ENCODE peak calls at places on chromosomes 4 and X, in four cellular contexts. X is K562, M is GM12878, I is HepG2. B is an unnamed sample.

GRCh38 chrX:124373348-124373747 is 27.0 kb downstream of the SH2D1A start:
- DNase-seq in X (peak), M (no peak), I (no peak), B (no peak)

GRCh38 chrX:153731117-153731844 is 6.6 kb downstream of the ABCD1 start:
- DNase-seq in X (no peak), M (no peak), I (peak), B (no peak)

GRCh38 chrX:65586491-65586890 is 51.9 kb upstream of the LAS1L start:
- DNase-seq in X (no peak), M (no peak), I (no peak), B (no peak)

GRCh38 chrX:8138252-8138651 is 32.8 kb downstream of the VCX2 start:
- DNase-seq in X (no peak), M (no peak), I (no peak), B (no peak)

GRCh38 chr4:73067971-73068394 is 1.5 kb downstream of the COX18 start:
- DNase-seq in X (no peak), M (no peak), I (no peak), B (no peak)

GRCh38 chr4:145734576-145735329 is 54.8 kb downstream of the C4orf51 start:
- DNase-seq in X (no peak), M (peak), I (peak), B (no peak)

GRCh38 chrX:49165901-49166881 is 3.6 kb downstream of the MAGIX start:
- DNase-seq in X (peak), M (peak), I (no peak), B (peak)

GRCh38 chrX:55488559-55489314 is 911 bp downstream of the USP51 start:
- DNase-seq in X (peak), M (peak), I (no peak), B (no peak)

GRCh38 chr4:124206779-124207605 is 505.5 kb downstream of the ANKRD50 start:
- DNase-seq in X (no peak), M (no peak), I (no peak), B (no peak)

GRCh38 chr4:28093071-28093470 is 1232.4 kb downstream of the STIM2 start:
- DNase-seq in X (no peak), M (no peak), I (no peak), B (no peak)

GRCh38 chr4:24181005-24181404 is 291.2 kb upstream of the PPARGC1A start:
- DNase-seq in X (no peak), M (no peak), I (no peak), B (no peak)

GRCh38 chr4:94488667-94489066 is 36.9 kb downstream of the PDLIM5 start:
- DNase-seq in X (no peak), M (no peak), I (no peak), B (no peak)

GRCh38 chr4:3802571-3803474 is 36.6 kb downstream of the ADRA2C start:
- DNase-seq in X (no peak), M (no peak), I (peak), B (no peak)

GRCh38 chrX:10134921-10135320 is 21.9 kb upstream of the CLCN4 start:
- DNase-seq in X (no peak), M (no peak), I (no peak), B (no peak)

GRCh38 chr4:39750216-39750615 is 52.3 kb downstream of the UBE2K start:
- DNase-seq in X (no peak), M (no peak), I (no peak), B (no peak)

GRCh38 chrX:150207733-150208132 is 155.4 kb upstream of the MAMLD1 start:
- DNase-seq in X (no peak), M (no peak), I (no peak), B (no peak)

GRCh38 chr4:108397850-108398249 is 222.5 kb upstream of the RPL34 start:
- DNase-seq in X (no peak), M (no peak), I (no peak), B (no peak)

GRCh38 chr4:113834302-113834701 is 72.8 kb upstream of the CAMK2D start:
- DNase-seq in X (no peak), M (no peak), I (no peak), B (no peak)

GRCh38 chr4:8097721-8098345 is 60.8 kb downstream of the ABLIM2 start:
- DNase-seq in X (no peak), M (no peak), I (no peak), B (no peak)

GRCh38 chrX:17860179-17860780 is 818 bp downstream of the RAI2 start:
- DNase-seq in X (no peak), M (no peak), I (no peak), B (peak)

GRCh38 chr4:74056114-74056857 is 17.8 kb upstream of the CXCL3 start:
- DNase-seq in X (peak), M (no peak), I (no peak), B (no peak)

GRCh38 chrX:154914052-154914451 is 27.9 kb downstream of the F8A1 start:
- DNase-seq in X (no peak), M (no peak), I (no peak), B (no peak)

DNA sequence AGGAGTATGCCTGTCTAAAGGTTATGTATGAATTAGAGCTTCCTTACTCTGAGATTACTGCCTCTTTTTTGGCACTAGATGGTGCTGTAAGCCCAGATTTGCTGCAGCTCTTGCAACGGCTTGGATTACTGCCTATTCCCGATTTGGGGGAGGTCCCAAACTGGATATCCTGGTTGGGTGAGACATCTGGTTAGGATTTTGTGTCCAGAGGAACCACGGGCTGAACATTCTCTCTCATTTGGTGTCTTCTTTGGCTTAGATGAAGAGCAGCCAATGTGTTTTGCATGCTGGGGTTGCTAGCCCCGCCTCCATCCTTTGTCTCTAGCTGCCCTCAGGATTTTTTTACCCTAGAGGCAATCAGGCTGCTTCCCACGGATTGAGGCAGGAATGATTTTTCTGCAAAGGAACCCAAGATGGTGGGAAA is 31.9 kb downstream of the F8A1 start:
- DNase-seq in X (peak), M (peak), I (peak), B (peak)
- TF ChIP-seq BRCA1 in X (no peak), M (no peak), I (no peak), B (no peak)

GRCh38 chr4:38470708-38471262 is 193.2 kb upstream of the KLF3 start:
- DNase-seq in X (no peak), M (no peak), I (no peak), B (no peak)

GRCh38 chr4:38467296-38467695 is 196.7 kb upstream of the KLF3 start:
- DNase-seq in X (no peak), M (no peak), I (no peak), B (no peak)

GRCh38 chr4:38469410-38469809 is 194.6 kb upstream of the KLF3 start:
- DNase-seq in X (no peak), M (no peak), I (no peak), B (no peak)

GRCh38 chr4:38466401-38466800 is 197.6 kb upstream of the KLF3 start:
- DNase-seq in X (peak), M (no peak), I (no peak), B (no peak)

DNA sequence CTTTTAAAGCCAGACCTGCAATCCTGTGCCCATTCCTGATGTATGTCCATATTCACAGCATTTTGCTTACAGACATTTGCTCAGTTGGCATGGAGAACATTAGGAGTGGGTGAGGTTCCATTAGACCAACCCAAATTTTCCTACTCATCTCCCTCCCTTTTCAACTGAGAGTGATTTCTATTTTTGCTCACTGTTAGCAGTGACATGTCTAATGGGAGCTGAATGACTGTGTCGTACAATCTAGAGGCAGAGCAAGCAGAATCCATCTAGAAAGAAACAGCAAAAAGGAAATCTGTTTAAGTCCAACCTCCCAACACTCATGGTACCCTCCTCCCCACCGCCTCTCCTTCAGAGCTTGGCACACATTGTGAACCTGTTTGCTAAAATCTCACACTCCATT is 195.5 kb upstream of the KLF3 start:
- DNase-seq in X (no peak), M (no peak), I (no peak), B (no peak)
- TF ChIP-seq BRCA1 in X (no peak), M (no peak), I (no peak), B (no peak)

GRCh38 chr4:6582889-6583504 is 8.0 kb downstream of the MAN2B2 start:
- DNase-seq in X (peak), M (peak), I (peak), B (no peak)
- TF ChIP-seq BRCA1 in X (no peak), M (no peak), I (no peak), B (no peak)

DNA sequence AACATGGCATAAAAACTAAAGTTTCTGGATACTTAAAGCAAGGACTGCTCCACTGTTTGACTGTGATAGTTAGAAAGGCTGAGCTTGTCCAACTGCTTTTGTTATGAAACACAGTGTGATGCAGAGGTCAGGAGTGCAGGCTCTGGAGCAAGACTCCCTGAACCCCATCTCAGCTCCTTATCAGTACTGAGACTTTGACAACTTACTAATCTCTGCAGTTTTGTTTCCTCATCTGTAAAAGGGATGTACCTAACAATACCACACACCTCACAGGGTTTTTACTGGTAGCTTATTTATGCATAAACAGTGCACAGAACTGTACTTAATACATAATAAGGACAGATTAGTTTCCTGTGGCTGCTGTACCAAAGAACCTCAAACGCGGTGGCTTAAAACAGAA is 804.3 kb downstream of the FSTL5 start:
- DNase-seq in X (no peak), M (peak), I (no peak), B (no peak)
- TF ChIP-seq BRCA1 in X (no peak), M (no peak), I (no peak), B (no peak)

GRCh38 chr4:99987681-99988080 is 37.6 kb upstream of the H2AZ1 start:
- DNase-seq in X (no peak), M (no peak), I (no peak), B (no peak)
- TF ChIP-seq BRCA1 in X (no peak), M (no peak), I (no peak), B (no peak)

DNA sequence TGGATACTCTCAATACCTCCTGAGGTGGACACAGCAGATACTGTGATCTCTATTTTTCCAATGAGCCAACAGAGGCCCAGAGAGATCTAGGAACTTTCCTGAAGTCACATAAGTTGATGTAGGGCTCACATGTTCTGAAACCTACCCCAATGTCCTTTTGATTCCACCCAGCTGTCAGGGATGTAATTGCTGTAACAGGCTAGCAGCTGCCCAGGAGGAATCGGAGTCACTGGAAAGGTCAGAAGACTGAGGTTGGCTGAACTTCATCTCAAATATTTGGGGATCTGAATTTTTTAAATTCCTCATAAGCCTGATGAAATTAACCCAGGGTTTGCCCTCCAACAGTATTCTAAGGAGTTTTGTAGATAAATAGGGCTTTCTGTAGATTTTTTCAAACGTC is 52.5 kb upstream of the PROM1 start:
- DNase-seq in X (no peak), M (no peak), I (no peak), B (no peak)
- TF ChIP-seq BRCA1 in X (no peak), M (no peak), I (no peak), B (no peak)